ENCODE peak calls at places on chromosomes 16 and 17, in ten cellular contexts. M, Q, H, E, W, P, D, Z, S and L are unnamed samples.

GRCh38 chr17:1367351-1367745 is 32.7 kb downstream of the YWHAE start:
- DNase-seq in P (no peak), H (no peak), W (no peak), D (no peak), Z (no peak), E (no peak), S (no peak), M (no peak), Q (no peak), L (no peak)

GRCh38 chr16:58177347-58177710 is 20.6 kb downstream of the CSNK2A2 start:
- DNase-seq in D (no peak), P (no peak), W (no peak), S (no peak), E (no peak), H (no peak), M (no peak), Q (no peak), Z (no peak), L (no peak)

GRCh38 chr16:50478773-50479149 is 69.4 kb upstream of the NKD1 start:
- DNase-seq in P (no peak), M (no peak), S (no peak), E (no peak), W (no peak), D (no peak), Z (no peak), H (no peak), Q (no peak), L (no peak)

GRCh38 chr16:85441189-85441889 is 171.8 kb upstream of the GSE1 start:
- DNase-seq in S (no peak), W (peak), D (no peak), Q (peak), M (no peak), H (no peak), P (no peak), Z (no peak), E (no peak), L (no peak)

GRCh38 chr17:27668488-27668823 is 37.5 kb downstream of the LGALS9 start:
- DNase-seq in S (no peak), H (no peak), W (no peak), D (no peak), P (peak), Q (no peak), M (no peak), E (no peak), Z (no peak), L (no peak)

GRCh38 chr17:36498155-36498554 is 11.7 kb downstream of the ZNHIT3 start:
- DNase-seq in H (no peak), P (no peak), Z (no peak), Q (no peak), S (no peak), D (no peak), E (no peak), W (no peak), M (no peak), L (no peak)

GRCh38 chr16:89349947-89350633 is 132.6 kb downstream of the ZNF778 start:
- DNase-seq in E (no peak), D (no peak), M (no peak), Z (no peak), P (no peak), Q (no peak), H (no peak), S (no peak), W (no peak), L (no peak)

GRCh38 chr17:59650642-59651041 is 30.9 kb downstream of the CLTC start:
- DNase-seq in Z (no peak), D (no peak), E (no peak), Q (no peak), W (no peak), P (no peak), H (no peak), M (no peak), S (no peak), L (no peak)

GRCh38 chr16:57145046-57145963 is 40.5 kb downstream of the PSME3IP1 start:
- DNase-seq in S (no peak), D (no peak), M (no peak), H (no peak), Q (no peak), Z (no peak), W (no peak), P (no peak), E (no peak), L (no peak)

GRCh38 chr16:80028581-80029380 is 428.2 kb upstream of the MAF start:
- DNase-seq in Q (no peak), S (no peak), H (no peak), W (no peak), M (no peak), P (no peak), D (no peak), E (no peak), Z (no peak), L (no peak)

GRCh38 chr16:68707341-68708152 is 29.5 kb upstream of the CDH1 start:
- DNase-seq in P (peak), S (no peak), Z (peak), M (no peak), Q (no peak), W (peak), E (no peak), D (no peak), H (no peak), L (peak)

GRCh38 chr16:69106491-69107291 is 1.2 kb downstream of the HAS3 start:
- DNase-seq in D (no peak), Q (no peak), Z (no peak), M (no peak), E (no peak), P (no peak), H (no peak), W (no peak), S (no peak), L (no peak)

GRCh38 chr16:88395669-88396584 is 13.2 kb downstream of the ZNF469 start:
- DNase-seq in D (no peak), E (no peak), P (no peak), Z (no peak), M (no peak), W (no peak), S (no peak), H (no peak), Q (no peak), L (no peak)

GRCh38 chr16:46691720-46692119 is 2.3 kb downstream of the ORC6 start:
- DNase-seq in Z (no peak), Q (peak), E (no peak), P (no peak), D (no peak), H (no peak), M (no peak), W (no peak), S (no peak), L (peak)

GRCh38 chr16:69443809-69444611 is 19.6 kb downstream of the CYB5B start:
- DNase-seq in E (peak), M (no peak), Q (no peak), H (no peak), Z (no peak), D (no peak), W (peak), P (no peak), S (no peak), L (no peak)